ENCODE peak calls at places on chromosomes 2 and 18, in seven cellular contexts. D is left colon; G is CD8-positive, alpha-beta T cell; X is progenitor cell of endocrine pancreas; E is GM12892; H is choroid plexus epithelial cell; N is activated CD4-positive, CD25-positive, alpha-beta regulatory T cell. C is an unnamed sample.

GRCh38 chr2:85768713-85769112 is 14.9 kb downstream of the ATOH8 start:
- DNase-seq in H (peak), X (no peak), E (no peak), G (no peak), N (no peak), D (peak), C (no peak)

GRCh38 chr2:68320118-68320641 is 431 bp upstream of the CNRIP1 start:
- DNase-seq in N (no peak), D (no peak), H (peak), X (peak), E (no peak), G (no peak), C (no peak)

GRCh38 chr2:104870249-104870816 is 16.4 kb downstream of the POU3F3 start:
- DNase-seq in E (no peak), X (no peak), N (no peak), G (no peak), H (no peak), D (no peak), C (no peak)

GRCh38 chr2:19648583-19648982 is 253.2 kb downstream of the TTC32 start:
- DNase-seq in H (peak), N (no peak), X (no peak), G (no peak), E (no peak), D (no peak), C (peak)

GRCh38 chr2:101597347-101597944 is 100.1 kb upstream of the MAP4K4 start:
- DNase-seq in E (no peak), N (no peak), X (no peak), H (peak), G (no peak), D (no peak), C (no peak)

GRCh38 chr2:65227035-65227470 is 578 bp upstream of the ACTR2 start:
- DNase-seq in D (peak), X (no peak), G (peak), H (peak), N (no peak), E (no peak), C (peak)

GRCh38 chr2:236014408-236015131 is 153.6 kb downstream of the GBX2 start:
- DNase-seq in E (no peak), H (peak), N (no peak), X (no peak), D (no peak), G (no peak), C (no peak)

GRCh38 chr18:8847066-8847755 is 141.9 kb downstream of the MTCL1 start:
- DNase-seq in E (no peak), D (no peak), X (no peak), H (peak), G (no peak), N (no peak), C (no peak)

GRCh38 chr2:48207201-48207641 is 300.9 kb upstream of the FBXO11 start:
- DNase-seq in H (no peak), N (no peak), E (no peak), G (no peak), X (no peak), D (no peak), C (no peak)

C was measured in tibial nerve.